ENCODE peak calls at places on chromosome 9, in ten cellular contexts. One of them, this sample, is unnamed.
A peak's percentile ranks its signal among the peaks of the same experiment; 100 is the strongest.

GRCh38 chr9:80650964-80651555 is 1038.3 kb downstream of the TLE1 start:
- DNase-seq in MM.1S: no peak
- DNase-seq in A549: no peak
- DNase-seq in bronchial epithelial cell: peak; percentile 38
- DNase-seq in heart left ventricle: no peak
- DNase-seq in adrenal gland: no peak
- DNase-seq in fibroblast of pulmonary artery: peak; percentile 74
- DNase-seq in neural progenitor cell: no peak
- DNase-seq in fibroblast of mammary gland: peak; percentile 65
- DNase-seq in ascending aorta: no peak
- DNase-seq in this sample: peak; percentile 61

GRCh38 chr9:32926901-32927300 is 74.5 kb downstream of the APTX start:
- DNase-seq in MM.1S: no peak
- DNase-seq in A549: no peak
- DNase-seq in heart left ventricle: no peak
- DNase-seq in ascending aorta: no peak
- DNase-seq in adrenal gland: no peak
- DNase-seq in fibroblast of mammary gland: no peak
- DNase-seq in fibroblast of pulmonary artery: peak; percentile 11
- DNase-seq in bronchial epithelial cell: no peak
- DNase-seq in neural progenitor cell: no peak
- DNase-seq in this sample: no peak

GRCh38 chr9:107404086-107404590 is 85.4 kb downstream of the KLF4 start:
- DNase-seq in fibroblast of mammary gland: no peak
- DNase-seq in neural progenitor cell: no peak
- DNase-seq in bronchial epithelial cell: no peak
- DNase-seq in heart left ventricle: no peak
- DNase-seq in MM.1S: no peak
- DNase-seq in fibroblast of pulmonary artery: no peak
- DNase-seq in A549: no peak
- DNase-seq in ascending aorta: no peak
- DNase-seq in adrenal gland: no peak
- DNase-seq in this sample: no peak

GRCh38 chr9:116278326-116278725 is 124.7 kb downstream of the PAPPA start:
- DNase-seq in fibroblast of pulmonary artery: peak; percentile 34
- DNase-seq in bronchial epithelial cell: no peak
- DNase-seq in A549: no peak
- DNase-seq in MM.1S: no peak
- DNase-seq in ascending aorta: no peak
- DNase-seq in neural progenitor cell: no peak
- DNase-seq in adrenal gland: no peak
- DNase-seq in heart left ventricle: no peak
- DNase-seq in fibroblast of mammary gland: no peak
- DNase-seq in this sample: no peak

GRCh38 chr9:61665829-61666228 is 476.0 kb downstream of the SPATA31A7 start:
- DNase-seq in fibroblast of pulmonary artery: no peak
- DNase-seq in fibroblast of mammary gland: no peak
- DNase-seq in MM.1S: no peak
- DNase-seq in A549: no peak
- DNase-seq in ascending aorta: no peak
- DNase-seq in bronchial epithelial cell: no peak
- DNase-seq in heart left ventricle: no peak
- DNase-seq in neural progenitor cell: no peak
- DNase-seq in adrenal gland: no peak
- DNase-seq in this sample: no peak

GRCh38 chr9:94656190-94656589 is 16.9 kb upstream of the FBP1 start:
- DNase-seq in fibroblast of pulmonary artery: peak; percentile 11
- DNase-seq in fibroblast of mammary gland: no peak
- DNase-seq in heart left ventricle: no peak
- DNase-seq in adrenal gland: no peak
- DNase-seq in neural progenitor cell: peak; percentile 72
- DNase-seq in bronchial epithelial cell: no peak
- DNase-seq in MM.1S: peak; percentile 94
- DNase-seq in ascending aorta: no peak
- DNase-seq in A549: no peak
- DNase-seq in this sample: no peak

GRCh38 chr9:37242089-37242488 is 121.7 kb downstream of the ZCCHC7 start:
- DNase-seq in ascending aorta: no peak
- DNase-seq in adrenal gland: no peak
- DNase-seq in fibroblast of pulmonary artery: no peak
- DNase-seq in MM.1S: no peak
- DNase-seq in fibroblast of mammary gland: no peak
- DNase-seq in bronchial epithelial cell: no peak
- DNase-seq in A549: no peak
- DNase-seq in neural progenitor cell: no peak
- DNase-seq in heart left ventricle: no peak
- DNase-seq in this sample: no peak

GRCh38 chr9:20884985-20885593 is 146.4 kb downstream of the HACD4 start:
- DNase-seq in fibroblast of pulmonary artery: peak; percentile 76
- DNase-seq in neural progenitor cell: peak; percentile 59
- DNase-seq in fibroblast of mammary gland: peak; percentile 64
- DNase-seq in A549: peak; percentile 9
- DNase-seq in MM.1S: peak; percentile 37
- DNase-seq in ascending aorta: no peak
- DNase-seq in bronchial epithelial cell: peak; percentile 45
- DNase-seq in heart left ventricle: peak; percentile 49
- DNase-seq in adrenal gland: peak; percentile 42
- DNase-seq in this sample: peak; percentile 18

GRCh38 chr9:94031946-94032345 is 52.3 kb upstream of the PTPDC1 start:
- DNase-seq in adrenal gland: no peak
- DNase-seq in heart left ventricle: no peak
- DNase-seq in A549: no peak
- DNase-seq in MM.1S: no peak
- DNase-seq in neural progenitor cell: no peak
- DNase-seq in bronchial epithelial cell: no peak
- DNase-seq in ascending aorta: no peak
- DNase-seq in fibroblast of mammary gland: peak; percentile 56
- DNase-seq in fibroblast of pulmonary artery: no peak
- DNase-seq in this sample: no peak

GRCh38 chr9:126453156-126453963 is 126.7 kb downstream of the MVB12B start:
- DNase-seq in adrenal gland: no peak
- DNase-seq in ascending aorta: no peak
- DNase-seq in heart left ventricle: no peak
- DNase-seq in neural progenitor cell: peak; percentile 38
- DNase-seq in bronchial epithelial cell: no peak
- DNase-seq in fibroblast of pulmonary artery: no peak
- DNase-seq in fibroblast of mammary gland: no peak
- DNase-seq in MM.1S: no peak
- DNase-seq in A549: no peak
- DNase-seq in this sample: no peak

GRCh38 chr9:115944166-115944948 is 209.2 kb upstream of the PAPPA start:
- DNase-seq in A549: peak; percentile 88
- DNase-seq in neural progenitor cell: peak; percentile 4
- DNase-seq in fibroblast of mammary gland: peak; percentile 100
- DNase-seq in fibroblast of pulmonary artery: peak; percentile 100
- DNase-seq in ascending aorta: no peak
- DNase-seq in heart left ventricle: peak; percentile 80
- DNase-seq in adrenal gland: no peak
- DNase-seq in bronchial epithelial cell: peak; percentile 97
- DNase-seq in MM.1S: no peak
- DNase-seq in this sample: peak; percentile 100

GRCh38 chr9:14908221-14909206 is 1.7 kb downstream of the FREM1 start:
- DNase-seq in bronchial epithelial cell: no peak
- DNase-seq in neural progenitor cell: peak; percentile 32
- DNase-seq in MM.1S: no peak
- DNase-seq in fibroblast of pulmonary artery: no peak
- DNase-seq in fibroblast of mammary gland: no peak
- DNase-seq in heart left ventricle: no peak
- DNase-seq in ascending aorta: no peak
- DNase-seq in A549: no peak
- DNase-seq in adrenal gland: no peak
- DNase-seq in this sample: no peak

GRCh38 chr9:106075991-106076390 is 381.6 kb downstream of the TMEM38B start:
- DNase-seq in heart left ventricle: no peak
- DNase-seq in fibroblast of mammary gland: peak; percentile 91
- DNase-seq in MM.1S: no peak
- DNase-seq in fibroblast of pulmonary artery: peak; percentile 18
- DNase-seq in A549: no peak
- DNase-seq in ascending aorta: no peak
- DNase-seq in bronchial epithelial cell: peak; percentile 88
- DNase-seq in neural progenitor cell: no peak
- DNase-seq in adrenal gland: no peak
- DNase-seq in this sample: peak; percentile 84

GRCh38 chr9:78666818-78667429 is 370.0 kb downstream of the PSAT1 start:
- DNase-seq in bronchial epithelial cell: peak; percentile 24
- DNase-seq in MM.1S: no peak
- DNase-seq in heart left ventricle: no peak
- DNase-seq in neural progenitor cell: no peak
- DNase-seq in A549: no peak
- DNase-seq in ascending aorta: no peak
- DNase-seq in fibroblast of pulmonary artery: peak; percentile 10
- DNase-seq in adrenal gland: no peak
- DNase-seq in fibroblast of mammary gland: peak; percentile 0
- DNase-seq in this sample: no peak

GRCh38 chr9:121992571-121993212 is 100.4 kb downstream of the TTLL11 start:
- DNase-seq in fibroblast of pulmonary artery: peak; percentile 85
- DNase-seq in fibroblast of mammary gland: peak; percentile 79
- DNase-seq in neural progenitor cell: peak; percentile 91
- DNase-seq in bronchial epithelial cell: peak; percentile 64
- DNase-seq in heart left ventricle: peak; percentile 71
- DNase-seq in ascending aorta: no peak
- DNase-seq in adrenal gland: peak; percentile 55
- DNase-seq in MM.1S: peak; percentile 77
- DNase-seq in A549: peak; percentile 69
- DNase-seq in this sample: peak; percentile 90

GRCh38 chr9:117080996-117081395 is 333.9 kb downstream of the ASTN2 start:
- DNase-seq in adrenal gland: no peak
- DNase-seq in neural progenitor cell: peak; percentile 31
- DNase-seq in heart left ventricle: no peak
- DNase-seq in fibroblast of mammary gland: no peak
- DNase-seq in MM.1S: no peak
- DNase-seq in fibroblast of pulmonary artery: no peak
- DNase-seq in ascending aorta: no peak
- DNase-seq in A549: no peak
- DNase-seq in bronchial epithelial cell: no peak
- DNase-seq in this sample: no peak

DNA sequence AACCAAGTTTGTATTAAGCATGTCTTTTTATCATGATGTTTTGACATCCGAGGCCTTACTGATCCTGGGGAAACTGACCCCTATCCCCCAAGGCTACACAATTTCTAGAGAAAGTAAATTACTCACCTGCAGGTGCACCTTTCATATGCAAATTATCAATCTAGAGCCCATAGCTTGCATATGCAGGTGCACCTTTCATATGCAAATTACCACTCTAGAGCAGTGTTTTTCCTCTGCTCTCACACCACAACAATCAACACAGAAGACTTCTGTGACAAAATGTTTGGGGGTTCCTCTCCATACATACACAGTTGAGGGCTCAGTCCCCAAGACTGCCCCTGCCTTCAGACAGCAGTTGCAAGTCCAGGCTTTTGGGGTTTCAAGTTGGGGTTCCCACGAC is 203.7 kb upstream of the RORB start:
- DNase-seq in MM.1S: peak; percentile 67
- DNase-seq in A549: no peak
- DNase-seq in neural progenitor cell: no peak
- DNase-seq in bronchial epithelial cell: no peak
- DNase-seq in fibroblast of mammary gland: no peak
- DNase-seq in adrenal gland: no peak
- DNase-seq in heart left ventricle: no peak
- DNase-seq in ascending aorta: no peak
- DNase-seq in fibroblast of pulmonary artery: no peak
- DNase-seq in this sample: no peak
- TF ChIP-seq CTCF in MM.1S: no peak
- TF ChIP-seq CTCF in A549: no peak
- TF ChIP-seq CTCF in neural progenitor cell: no peak
- TF ChIP-seq CTCF in bronchial epithelial cell: no peak
- TF ChIP-seq CTCF in fibroblast of mammary gland: no peak
- TF ChIP-seq CTCF in adrenal gland: no peak
- TF ChIP-seq CTCF in heart left ventricle: no peak
- TF ChIP-seq CTCF in ascending aorta: no peak
- TF ChIP-seq CTCF in fibroblast of pulmonary artery: no peak
- TF ChIP-seq CTCF in this sample: no peak

DNA sequence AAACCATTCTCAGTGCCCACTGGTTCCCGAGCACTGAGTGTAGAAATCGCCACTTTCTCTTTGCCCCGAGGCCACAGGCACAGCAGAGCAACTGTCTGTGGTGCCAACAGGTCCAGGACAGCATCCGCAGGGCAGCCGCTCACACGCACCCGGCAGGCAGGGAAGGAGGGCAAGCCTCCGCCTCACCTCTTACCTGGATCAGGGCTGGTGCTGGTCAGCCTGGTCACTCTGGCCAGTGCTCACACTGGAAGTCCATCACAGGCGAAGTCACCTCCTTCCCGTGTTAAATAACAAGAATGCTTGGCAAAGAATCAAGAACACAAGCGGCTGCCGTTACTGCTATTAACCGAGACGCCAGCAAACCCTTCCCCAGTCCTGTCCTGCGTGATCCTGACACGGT is 13.7 kb downstream of the DIPK1B start:
- DNase-seq in MM.1S: no peak
- DNase-seq in neural progenitor cell: no peak
- DNase-seq in fibroblast of pulmonary artery: no peak
- DNase-seq in bronchial epithelial cell: no peak
- DNase-seq in fibroblast of mammary gland: no peak
- DNase-seq in adrenal gland: no peak
- DNase-seq in ascending aorta: no peak
- DNase-seq in heart left ventricle: no peak
- DNase-seq in A549: no peak
- DNase-seq in this sample: no peak
- H3K4me3 ChIP-seq in MM.1S: peak overlapping the region; percentile 80
- H3K4me3 ChIP-seq in neural progenitor cell: no peak overlapping the region
- H3K4me3 ChIP-seq in fibroblast of pulmonary artery: peak overlapping the region; percentile 98
- H3K4me3 ChIP-seq in bronchial epithelial cell: no peak overlapping the region
- H3K4me3 ChIP-seq in fibroblast of mammary gland: peak overlapping the region; percentile 98
- H3K4me3 ChIP-seq in adrenal gland: no peak overlapping the region
- H3K4me3 ChIP-seq in ascending aorta: peak overlapping the region; percentile 74
- H3K4me3 ChIP-seq in heart left ventricle: peak overlapping the region; percentile 91
- H3K4me3 ChIP-seq in A549: peak overlapping the region; percentile 91
- H3K4me3 ChIP-seq in this sample: peak overlapping the region; percentile 92

DNA sequence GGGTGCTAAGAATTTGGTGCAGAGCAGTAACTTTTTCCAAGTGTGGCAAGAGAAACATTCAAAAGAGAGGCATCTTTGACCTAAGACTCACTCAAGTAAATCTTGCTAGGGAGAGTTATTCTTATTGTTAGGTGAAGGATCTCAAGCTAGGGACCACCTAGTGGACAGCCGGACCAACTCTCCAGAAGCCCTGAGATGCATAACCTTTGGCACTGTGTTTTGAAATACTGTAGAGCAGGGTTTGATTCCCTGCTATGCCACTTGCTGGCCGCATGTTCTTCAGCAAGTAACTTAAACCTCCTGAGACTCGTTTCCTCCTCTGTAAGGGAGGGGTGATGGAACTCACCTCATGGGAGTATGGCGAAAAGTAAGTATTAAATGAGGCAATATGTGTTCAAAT is 336.1 kb upstream of the ADAMTSL1 start:
- DNase-seq in adrenal gland: no peak
- DNase-seq in fibroblast of pulmonary artery: no peak
- DNase-seq in bronchial epithelial cell: no peak
- DNase-seq in heart left ventricle: no peak
- DNase-seq in A549: no peak
- DNase-seq in MM.1S: no peak
- DNase-seq in fibroblast of mammary gland: no peak
- DNase-seq in neural progenitor cell: no peak
- DNase-seq in ascending aorta: no peak
- DNase-seq in this sample: no peak
- TF ChIP-seq CTCF in adrenal gland: no peak
- TF ChIP-seq CTCF in fibroblast of pulmonary artery: peak; percentile 0
- TF ChIP-seq CTCF in bronchial epithelial cell: no peak
- TF ChIP-seq CTCF in heart left ventricle: no peak
- TF ChIP-seq CTCF in A549: no peak
- TF ChIP-seq CTCF in MM.1S: no peak
- TF ChIP-seq CTCF in fibroblast of mammary gland: peak; percentile 3
- TF ChIP-seq CTCF in neural progenitor cell: no peak
- TF ChIP-seq CTCF in ascending aorta: no peak
- TF ChIP-seq CTCF in this sample: no peak

GRCh38 chr9:130692365-130692764 is 1.2 kb upstream of the EXOSC2 start:
- DNase-seq in A549: no peak
- DNase-seq in neural progenitor cell: peak; percentile 95
- DNase-seq in adrenal gland: no peak
- DNase-seq in fibroblast of pulmonary artery: no peak
- DNase-seq in ascending aorta: no peak
- DNase-seq in bronchial epithelial cell: no peak
- DNase-seq in heart left ventricle: peak; percentile 49
- DNase-seq in fibroblast of mammary gland: peak; percentile 33
- DNase-seq in MM.1S: no peak
- DNase-seq in this sample: peak; percentile 25
- H3K4me3 ChIP-seq in A549: no peak overlapping the region
- H3K4me3 ChIP-seq in neural progenitor cell: peak overlapping the region; percentile 81
- H3K4me3 ChIP-seq in adrenal gland: no peak overlapping the region
- H3K4me3 ChIP-seq in fibroblast of pulmonary artery: no peak overlapping the region
- H3K4me3 ChIP-seq in ascending aorta: no peak overlapping the region
- H3K4me3 ChIP-seq in bronchial epithelial cell: no peak overlapping the region
- H3K4me3 ChIP-seq in heart left ventricle: no peak overlapping the region
- H3K4me3 ChIP-seq in fibroblast of mammary gland: no peak overlapping the region
- H3K4me3 ChIP-seq in MM.1S: no peak overlapping the region
- H3K4me3 ChIP-seq in this sample: no peak overlapping the region